ENCODE peak calls at places on chromosomes 16 and 17, in eight cellular contexts. A is left ventricle myocardium inferior, Y is neural progenitor cell, R is heart right ventricle, W is pancreas, U is body of pancreas, Q is cardiac muscle cell, E is coronary artery. L is an unnamed sample.

GRCh38 chr17:3973498-3974137 is 9.4 kb upstream of the ATP2A3 start:
- DNase-seq in A (no peak), U (no peak), E (no peak), Q (no peak), R (no peak), W (peak), Y (no peak), L (no peak)

GRCh38 chr17:63954402-63955063 is 18.2 kb downstream of the SCN4A start:
- DNase-seq in W (no peak), Y (no peak), A (no peak), U (no peak), R (no peak), Q (no peak), E (no peak), L (no peak)

GRCh38 chr16:87844374-87844733 is 25.0 kb downstream of the SLC7A5 start:
- DNase-seq in W (no peak), E (no peak), Q (no peak), Y (peak), R (peak), A (peak), U (no peak), L (no peak)

GRCh38 chr16:3009568-3010390 is 2.9 kb upstream of the CLDN9 start:
- DNase-seq in Y (peak), U (peak), E (no peak), Q (peak), R (no peak), W (peak), A (no peak), L (no peak)

GRCh38 chr17:22517716-22518115 is 825.4 kb downstream of the KCNJ18 start:
- DNase-seq in U (no peak), Y (no peak), R (no peak), A (no peak), W (no peak), E (no peak), Q (no peak), L (no peak)

GRCh38 chr17:7045492-7046126 is 1.7 kb upstream of the SLC16A11 start:
- DNase-seq in W (no peak), A (no peak), Y (peak), R (no peak), E (no peak), Q (peak), U (peak), L (no peak)

GRCh38 chr17:74163271-74163821 is 40.1 kb upstream of the RPL38 start:
- DNase-seq in U (no peak), E (no peak), Y (peak), R (no peak), Q (no peak), A (no peak), W (no peak), L (no peak)

GRCh38 chr16:14097182-14097951 is 26.2 kb downstream of the MRTFB start:
- DNase-seq in R (no peak), A (no peak), W (no peak), Y (peak), U (peak), Q (peak), E (no peak), L (no peak)

GRCh38 chr17:63358111-63358839 is 87.8 kb downstream of the CYB561 start:
- DNase-seq in R (no peak), A (no peak), U (no peak), W (no peak), E (no peak), Q (no peak), Y (no peak), L (no peak)

GRCh38 chr16:641326-642188 is at the start of gene MCRIP2:
- DNase-seq in R (peak), U (peak), E (peak), W (peak), Y (peak), A (peak), Q (peak), L (peak)

GRCh38 chr17:45705123-45706009 is 78.8 kb upstream of the CRHR1 start:
- DNase-seq in Y (no peak), W (no peak), A (no peak), R (no peak), U (no peak), E (no peak), Q (no peak), L (no peak)

GRCh38 chr17:73984981-73985380 is 218.5 kb upstream of the RPL38 start:
- DNase-seq in R (no peak), E (no peak), W (no peak), Q (no peak), U (no peak), Y (no peak), A (no peak), L (no peak)

GRCh38 chr17:41009936-41010335 is 1.0 kb upstream of the KRTAP3-1 start:
- DNase-seq in A (no peak), W (no peak), Y (no peak), U (no peak), E (no peak), R (no peak), Q (no peak), L (no peak)

GRCh38 chr16:58497935-58498334 is 2.0 kb upstream of the NDRG4 start:
- DNase-seq in R (no peak), W (no peak), U (peak), A (no peak), E (no peak), Q (no peak), Y (no peak), L (no peak)

GRCh38 chr17:3944485-3945388 is 19.5 kb downstream of the ATP2A3 start:
- DNase-seq in R (peak), Q (peak), Y (peak), E (no peak), A (peak), U (no peak), W (peak), L (peak)

GRCh38 chr17:31385428-31386285 is 5.8 kb upstream of the RAB11FIP4 start:
- DNase-seq in A (no peak), W (no peak), Q (no peak), R (no peak), E (no peak), U (no peak), Y (no peak), L (peak)

GRCh38 chr16:61892531-61892930 is 143.7 kb downstream of the CDH8 start:
- DNase-seq in W (no peak), E (no peak), U (no peak), R (no peak), A (no peak), Q (no peak), Y (no peak), L (no peak)

GRCh38 chr17:28928061-28928460 is 23.3 kb downstream of the PHF12 start:
- DNase-seq in W (no peak), Y (no peak), R (no peak), E (no peak), Q (no peak), A (no peak), U (no peak), L (no peak)

GRCh38 chr17:33229499-33229898 is 63.6 kb downstream of the ASIC2 start:
- DNase-seq in Q (no peak), R (no peak), A (no peak), U (peak), Y (no peak), W (no peak), E (no peak), L (no peak)

GRCh38 chr16:48965391-48965790 is 316.2 kb downstream of the CBLN1 start:
- DNase-seq in R (no peak), A (no peak), Y (no peak), W (no peak), E (peak), Q (no peak), U (no peak), L (no peak)
- H3K27ac ChIP-seq in R (no peak), A (no peak), Y (no peak), W (no peak), E (no peak), Q (no peak), U (no peak), L (no peak)

GRCh38 chr16:30041841-30042240 is 10.8 kb upstream of the TLCD3B start:
- DNase-seq in U (no peak), Y (no peak), A (no peak), W (no peak), R (no peak), Q (peak), E (no peak), L (no peak)
- TF ChIP-seq CTCF in U (peak), Y (peak), A (peak), W (peak), R (peak), Q (peak), E (peak), L (peak)

GRCh38 chr16:4694664-4695451 is 1.5 kb downstream of the NUDT16L1 start:
- DNase-seq in R (peak), Y (no peak), W (peak), E (no peak), U (no peak), A (peak), Q (no peak), L (peak)
- H3K27ac ChIP-seq in R (peak), Y (no peak), W (no peak), E (peak), U (peak), A (peak), Q (peak), L (peak)

DNA sequence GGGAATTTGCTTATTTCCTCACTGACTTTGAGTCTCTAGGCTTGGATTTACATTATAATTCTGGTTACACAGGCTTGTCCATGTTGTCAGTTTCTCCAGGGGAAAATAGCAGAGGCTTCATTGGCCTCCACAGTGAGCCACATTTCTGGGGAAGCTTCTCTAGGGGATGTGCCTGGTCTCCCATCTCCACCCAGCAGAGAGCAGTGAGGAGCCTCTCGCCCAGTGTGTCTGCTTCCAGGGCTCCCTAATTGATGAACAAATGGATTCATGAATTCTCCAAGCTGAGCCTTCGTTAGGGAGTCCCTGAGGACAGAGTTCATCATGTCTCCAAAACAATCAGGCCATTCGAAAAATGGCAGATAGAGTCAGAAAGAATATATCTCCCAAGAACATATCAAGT is 162.3 kb upstream of the TOX3 start:
- DNase-seq in Y (no peak), W (no peak), A (no peak), U (no peak), R (no peak), E (no peak), Q (no peak), L (no peak)
- TF ChIP-seq CTCF in Y (no peak), W (no peak), A (no peak), U (no peak), R (no peak), E (no peak), Q (no peak), L (no peak)

GRCh38 chr17:13909901-13910519 is 159.3 kb upstream of the COX10 start:
- DNase-seq in R (no peak), E (no peak), U (no peak), A (no peak), W (no peak), Q (no peak), Y (no peak), L (no peak)
- H3K27ac ChIP-seq in R (no peak), E (no peak), U (no peak), A (no peak), W (no peak), Q (no peak), Y (no peak), L (no peak)

GRCh38 chr17:43768943-43769342 is 9.8 kb downstream of the DUSP3 start:
- DNase-seq in U (no peak), R (no peak), A (no peak), Q (no peak), W (peak), Y (no peak), E (peak), L (no peak)

GRCh38 chr17:43766413-43767052 is 7.9 kb upstream of the SOST start:
- DNase-seq in Y (peak), R (peak), U (peak), A (peak), Q (peak), W (no peak), E (peak), L (peak)

GRCh38 chr17:43767713-43768059 is 9.1 kb upstream of the SOST start:
- DNase-seq in E (peak), Y (no peak), W (no peak), U (no peak), A (no peak), R (no peak), Q (no peak), L (no peak)

GRCh38 chr17:43768382-43768781 is 9.8 kb upstream of the SOST start:
- DNase-seq in W (no peak), A (peak), R (peak), E (peak), Q (no peak), Y (no peak), U (no peak), L (peak)

DNA sequence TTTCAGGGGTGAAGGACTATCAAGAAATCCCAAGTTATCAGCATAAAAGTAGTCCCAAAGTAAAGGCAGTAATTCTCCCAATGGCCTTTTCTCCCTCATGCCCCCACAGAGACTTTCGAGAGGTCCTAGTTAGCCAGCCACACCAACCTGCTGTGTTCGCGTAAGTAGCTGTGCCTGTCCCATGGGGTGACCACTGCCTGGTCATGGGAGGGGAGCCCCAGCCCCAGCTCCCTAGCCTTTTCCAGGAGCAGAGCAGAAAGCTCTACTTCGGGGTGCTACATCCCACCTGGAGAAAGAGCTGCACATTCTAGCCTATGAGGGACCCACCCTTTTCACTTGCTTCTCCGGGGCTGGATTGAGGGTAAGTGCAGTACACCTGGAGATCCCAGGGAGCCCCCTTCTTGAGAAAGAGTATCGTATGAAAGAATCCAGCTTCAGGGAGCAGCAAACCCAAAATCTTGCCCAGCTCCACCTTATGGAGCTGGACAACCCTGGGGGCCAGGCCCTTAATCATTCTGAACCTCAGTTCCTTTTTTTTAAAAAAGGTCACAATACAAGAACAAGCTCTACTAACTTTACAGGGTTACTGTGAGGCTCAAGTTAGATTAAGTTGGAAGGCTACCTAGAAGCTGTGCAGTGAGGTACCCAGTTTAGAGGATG is 8.6 kb upstream of the SOST start:
- DNase-seq in E (peak), R (no peak), U (no peak), Q (no peak), W (no peak), A (no peak), Y (no peak), L (no peak)
- TF ChIP-seq CTCF in E (no peak), R (no peak), U (no peak), Q (no peak), W (no peak), A (no peak), Y (no peak), L (no peak)

DNA sequence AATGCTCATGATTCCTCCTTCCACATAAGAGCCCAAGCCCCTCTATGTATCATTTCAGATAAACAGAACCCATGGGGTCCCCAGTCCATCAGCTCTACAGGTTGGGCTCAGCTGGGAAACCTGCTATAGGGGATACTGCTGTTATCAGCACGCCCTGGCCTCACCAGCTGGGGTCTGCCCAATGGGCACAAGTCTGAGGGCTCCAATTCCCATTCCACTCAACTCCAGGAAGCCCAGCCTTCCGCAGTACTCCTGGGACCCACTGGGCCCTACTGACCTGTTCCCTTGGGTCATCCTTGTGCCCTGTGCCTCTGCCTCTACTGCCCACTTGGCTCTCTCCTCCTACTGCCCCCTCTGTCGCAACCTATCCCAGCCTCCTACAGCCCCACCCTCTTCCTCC is 16.2 kb upstream of the XYLT2 start:
- DNase-seq in W (no peak), R (no peak), A (no peak), Q (no peak), E (no peak), U (no peak), Y (no peak), L (no peak)
- H3K27ac ChIP-seq in W (no peak), R (no peak), A (no peak), Q (no peak), E (no peak), U (no peak), Y (no peak), L (no peak)

DNA sequence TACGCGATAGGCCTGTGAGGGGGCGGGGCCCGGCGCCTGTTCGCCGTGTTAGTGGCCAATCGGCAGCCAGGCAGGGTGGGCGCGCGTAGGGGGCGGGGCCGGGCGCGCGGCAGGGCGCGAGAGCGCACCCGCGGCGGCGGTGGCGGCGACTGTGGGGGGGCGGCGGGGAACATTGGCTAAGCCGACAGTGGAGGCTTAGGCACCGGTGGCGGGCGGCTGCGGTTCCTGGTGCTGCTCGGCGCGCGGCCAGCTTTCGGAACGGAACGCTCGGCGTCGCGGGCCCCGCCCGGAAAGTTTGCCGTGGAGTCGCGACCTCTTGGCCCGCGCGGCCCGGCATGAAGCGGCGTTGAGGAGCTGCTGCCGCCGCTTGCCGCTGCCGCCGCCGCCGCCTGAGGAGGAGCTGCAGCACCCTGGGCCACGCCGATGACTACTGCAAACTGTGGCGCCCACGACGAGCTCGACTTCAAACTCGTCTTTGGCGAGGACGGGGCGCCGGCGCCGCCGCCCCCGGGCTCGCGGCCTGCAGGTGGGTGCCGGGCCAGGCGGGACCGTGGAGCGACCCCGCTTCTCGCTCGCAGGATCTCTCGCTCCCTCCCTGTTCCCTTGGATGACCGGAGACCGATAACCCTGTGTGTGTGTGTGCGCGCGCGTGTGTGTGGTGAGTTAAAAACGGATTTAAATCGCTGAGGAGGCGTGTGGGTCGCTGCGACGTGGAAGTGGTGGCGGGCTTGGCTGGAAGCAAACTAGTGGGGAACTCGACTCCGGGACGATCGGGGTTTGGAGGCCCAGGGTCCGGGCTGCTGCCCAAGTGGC is at the start of gene NFATC3:
- DNase-seq in R (peak), E (no peak), A (peak), U (peak), Y (peak), Q (peak), W (peak), L (peak)
- TF ChIP-seq CTCF in R (no peak), E (no peak), A (no peak), U (no peak), Y (no peak), Q (no peak), W (no peak), L (no peak)

GRCh38 chr17:48038687-48039086 is 1.1 kb upstream of the COPZ2 start:
- DNase-seq in U (no peak), R (no peak), E (no peak), Q (no peak), Y (no peak), A (no peak), W (no peak), L (no peak)

GRCh38 chr17:48043171-48043570 is 5.0 kb upstream of the NFE2L1 start:
- DNase-seq in Q (no peak), W (no peak), E (no peak), U (no peak), A (no peak), Y (no peak), R (no peak), L (no peak)

GRCh38 chr17:48037036-48037881 is at the start of gene COPZ2:
- DNase-seq in E (no peak), W (peak), A (peak), Y (peak), U (peak), R (peak), Q (peak), L (peak)

GRCh38 chr17:48036693-48037035 is 933 bp downstream of the COPZ2 start:
- DNase-seq in Q (no peak), W (no peak), U (no peak), R (no peak), A (no peak), E (no peak), Y (no peak), L (no peak)

DNA sequence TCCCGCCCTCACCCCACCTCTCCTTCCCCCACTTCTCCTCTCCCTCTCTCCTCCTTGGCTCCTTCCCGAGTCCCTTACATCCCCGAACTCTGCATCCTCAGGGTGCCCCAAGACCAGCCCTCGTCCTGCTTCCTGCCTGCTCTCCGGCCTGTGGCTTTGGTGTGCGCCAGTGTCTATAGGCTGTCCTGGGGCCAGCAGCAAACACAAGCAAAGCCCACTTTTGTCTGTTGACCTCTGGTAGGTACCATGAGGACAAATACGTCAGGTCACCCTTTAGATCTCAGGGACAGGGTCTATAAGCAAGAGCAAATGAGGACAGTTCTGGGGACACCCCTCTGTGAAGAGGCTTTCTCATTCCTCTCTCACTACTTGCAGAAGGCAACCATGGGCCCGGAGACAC is 327 bp upstream of the COPZ2 start:
- DNase-seq in U (no peak), R (no peak), E (no peak), Y (no peak), W (no peak), A (no peak), Q (no peak), L (no peak)
- H3K27ac ChIP-seq in U (no peak), R (peak), E (peak), Y (no peak), W (no peak), A (peak), Q (no peak), L (peak)